ENCODE peak calls at places on chromosomes 7 and 10, in nine cellular contexts. C is caudate nucleus; D is NCI-H2081; B is fibroblast of pulmonary artery; M is left lobe of liver; O is naive thymus-derived CD8-positive, alpha-beta T cell; Q is RCC 7860; I is glomerular endothelial cell; Y is activated CD4-positive, alpha-beta T cell treated with anti-CD3 and anti-CD28 coated beads, Interleukin-2, amount 50 U/mL, for 48 hours. Z is an unnamed sample.

GRCh38 chr7:132495931-132496330 is 80.3 kb downstream of the PLXNA4 start:
- DNase-seq in O (no peak), Y (no peak), I (no peak), M (no peak), Q (no peak), D (no peak), C (no peak), B (no peak), Z (no peak)

GRCh38 chr10:77049146-77049545 is 588.5 kb downstream of the KCNMA1 start:
- DNase-seq in C (no peak), D (no peak), B (no peak), Q (no peak), O (no peak), I (no peak), M (no peak), Y (no peak), Z (no peak)

GRCh38 chr7:106346678-106347217 is 62.0 kb upstream of the NAMPT start:
- DNase-seq in M (no peak), I (no peak), Y (no peak), O (peak), Q (peak), B (peak), D (no peak), C (no peak), Z (peak)

GRCh38 chr7:158633055-158633956 is 45.7 kb upstream of the PTPRN2 start:
- DNase-seq in D (no peak), I (no peak), C (no peak), B (no peak), Y (no peak), Q (no peak), M (no peak), O (no peak), Z (no peak)

GRCh38 chr10:53476650-53477312 is 704.2 kb upstream of the MBL2 start:
- DNase-seq in O (no peak), I (no peak), C (no peak), Q (no peak), Y (no peak), D (no peak), M (no peak), B (no peak), Z (no peak)

GRCh38 chr7:16695621-16696237 is 49.7 kb downstream of the BZW2 start:
- DNase-seq in Y (no peak), M (no peak), D (peak), C (no peak), B (peak), O (no peak), I (peak), Q (peak), Z (no peak)

GRCh38 chr10:101682172-101682825 is 12.7 kb downstream of the FBXW4 start:
- DNase-seq in I (no peak), O (no peak), Y (no peak), C (no peak), M (no peak), Q (no peak), B (no peak), D (no peak), Z (no peak)

GRCh38 chr10:133197786-133198185 is 32.2 kb upstream of the UTF1 start:
- DNase-seq in C (no peak), B (no peak), M (no peak), I (no peak), Y (no peak), O (no peak), Q (no peak), D (no peak), Z (no peak)

GRCh38 chr10:127919418-127920191 is 12.7 kb downstream of the PTPRE start:
- DNase-seq in Y (no peak), Q (peak), M (no peak), I (no peak), D (no peak), B (peak), C (no peak), O (no peak), Z (no peak)

GRCh38 chr7:155523168-155523675 is 23.1 kb downstream of the CNPY1 start:
- DNase-seq in O (no peak), D (no peak), Q (no peak), C (no peak), Y (no peak), M (no peak), B (no peak), I (no peak), Z (no peak)

GRCh38 chr10:124917168-124917938 is 24.6 kb upstream of the ZRANB1 start:
- DNase-seq in Y (peak), M (peak), O (peak), D (peak), I (no peak), Q (no peak), C (no peak), B (peak), Z (peak)

GRCh38 chr7:122219253-122219865 is 75.3 kb upstream of the AASS start:
- DNase-seq in B (peak), M (no peak), Q (peak), C (no peak), D (peak), I (peak), O (no peak), Y (no peak), Z (no peak)

GRCh38 chr7:151843181-151843580 is 33.7 kb downstream of the PRKAG2 start:
- DNase-seq in D (no peak), B (no peak), M (no peak), C (no peak), Q (no peak), O (no peak), I (no peak), Y (no peak), Z (no peak)

GRCh38 chr7:665251-665650 is 61.2 kb upstream of the DNAAF5 start:
- DNase-seq in Q (no peak), C (no peak), I (no peak), O (no peak), Y (no peak), M (no peak), B (peak), D (no peak), Z (no peak)

GRCh38 chr10:3902054-3902808 is 117.2 kb upstream of the KLF6 start:
- DNase-seq in Q (peak), I (no peak), B (peak), O (no peak), D (no peak), M (no peak), Y (peak), C (no peak), Z (peak)

GRCh38 chr10:98374176-98374969 is 40.6 kb downstream of the PYROXD2 start:
- DNase-seq in Q (peak), D (peak), M (no peak), C (no peak), B (peak), Y (no peak), I (no peak), O (no peak), Z (no peak)

GRCh38 chr7:36827914-36828313 is 103.6 kb upstream of the AOAH start:
- DNase-seq in B (no peak), M (no peak), C (no peak), I (no peak), Q (no peak), D (no peak), Y (no peak), O (no peak), Z (no peak)

GRCh38 chr10:119523916-119524719 is 18.4 kb downstream of the RGS10 start:
- DNase-seq in M (no peak), B (no peak), I (no peak), O (no peak), C (no peak), D (no peak), Y (no peak), Q (no peak), Z (no peak)

GRCh38 chr10:29535012-29535777 is 99.6 kb downstream of the SVIL start:
- DNase-seq in M (no peak), Y (no peak), Q (peak), B (peak), C (peak), D (no peak), I (no peak), O (no peak), Z (no peak)

GRCh38 chr10:44066211-44066837 is 318.6 kb downstream of the CXCL12 start:
- DNase-seq in C (no peak), Y (no peak), Q (no peak), B (no peak), O (no peak), D (no peak), M (no peak), I (no peak), Z (no peak)

GRCh38 chr10:47104786-47105385 is 193.7 kb downstream of the PTPN20 start:
- DNase-seq in D (no peak), Q (no peak), I (no peak), Y (no peak), M (no peak), O (no peak), B (no peak), C (no peak), Z (no peak)

GRCh38 chr7:36605261-36605660 is 119.0 kb downstream of the AOAH start:
- DNase-seq in B (no peak), D (no peak), O (no peak), I (no peak), C (no peak), M (no peak), Q (peak), Y (no peak), Z (no peak)

GRCh38 chr10:84173543-84173942 is at the start of gene GPR15LG:
- DNase-seq in C (no peak), D (no peak), I (no peak), M (no peak), Y (no peak), O (no peak), Q (no peak), B (no peak), Z (no peak)

GRCh38 chr10:96495544-96495943 is 18.2 kb downstream of the TLL2 start:
- DNase-seq in C (no peak), M (no peak), O (no peak), Y (no peak), I (no peak), Q (no peak), D (no peak), B (no peak), Z (no peak)

GRCh38 chr10:132478341-132479023 is 59.1 kb upstream of the INPP5A start:
- DNase-seq in C (no peak), B (no peak), O (no peak), Y (no peak), I (no peak), M (no peak), Q (no peak), D (no peak), Z (no peak)

GRCh38 chr7:12596225-12596790 is 25.8 kb downstream of the SCIN start:
- DNase-seq in D (no peak), Y (no peak), I (no peak), C (no peak), M (no peak), O (no peak), B (no peak), Q (no peak), Z (no peak)

GRCh38 chr7:35723011-35723410 is 28.1 kb upstream of the HERPUD2 start:
- DNase-seq in C (no peak), Y (no peak), B (no peak), O (no peak), M (no peak), D (no peak), Q (no peak), I (no peak), Z (peak)

Z was measured in immature natural killer cell.